ENCODE peak calls at places on chromosomes 2 and 18, in eight cellular contexts. One of them, this sample, is unnamed.

GRCh38 chr2:163887182-163887581 is 151.4 kb upstream of the FIGN start:
- DNase-seq in fibroblast of pulmonary artery: no peak
- DNase-seq in NB4: no peak
- DNase-seq in RWPE1: no peak
- DNase-seq in GM23338: no peak
- DNase-seq in nephron progenitor cell: no peak
- DNase-seq in gastrocnemius medialis: no peak
- DNase-seq in Calu3: no peak
- DNase-seq in this sample: no peak

GRCh38 chr2:61993422-61994024 is 88.0 kb downstream of the COMMD1 start:
- DNase-seq in fibroblast of pulmonary artery: peak; percentile 72
- DNase-seq in NB4: peak; percentile 80
- DNase-seq in RWPE1: peak; percentile 50
- DNase-seq in GM23338: peak; percentile 61
- DNase-seq in nephron progenitor cell: no peak
- DNase-seq in gastrocnemius medialis: no peak
- DNase-seq in Calu3: peak; percentile 16
- DNase-seq in this sample: peak; percentile 67

GRCh38 chr2:220279372-220279771 is 651.9 kb downstream of the SLC4A3 start:
- DNase-seq in fibroblast of pulmonary artery: peak; percentile 71
- DNase-seq in NB4: no peak
- DNase-seq in RWPE1: peak; percentile 90
- DNase-seq in GM23338: no peak
- DNase-seq in nephron progenitor cell: no peak
- DNase-seq in gastrocnemius medialis: no peak
- DNase-seq in Calu3: no peak
- DNase-seq in this sample: peak; percentile 98

GRCh38 chr2:75606851-75607798 is 39.5 kb upstream of the MRPL19 start:
- DNase-seq in fibroblast of pulmonary artery: peak; percentile 20
- DNase-seq in NB4: peak; percentile 70
- DNase-seq in RWPE1: no peak
- DNase-seq in GM23338: no peak
- DNase-seq in nephron progenitor cell: no peak
- DNase-seq in gastrocnemius medialis: no peak
- DNase-seq in Calu3: no peak
- DNase-seq in this sample: peak; percentile 83

GRCh38 chr2:46171441-46171953 is 125.7 kb upstream of the EPAS1 start:
- DNase-seq in fibroblast of pulmonary artery: peak; percentile 79
- DNase-seq in NB4: no peak
- DNase-seq in RWPE1: peak; percentile 72
- DNase-seq in GM23338: no peak
- DNase-seq in nephron progenitor cell: no peak
- DNase-seq in gastrocnemius medialis: no peak
- DNase-seq in Calu3: no peak
- DNase-seq in this sample: peak; percentile 91

GRCh38 chr2:67880291-67880761 is 182.5 kb downstream of the C1D start:
- DNase-seq in fibroblast of pulmonary artery: no peak
- DNase-seq in NB4: no peak
- DNase-seq in RWPE1: peak; percentile 18
- DNase-seq in GM23338: no peak
- DNase-seq in nephron progenitor cell: no peak
- DNase-seq in gastrocnemius medialis: no peak
- DNase-seq in Calu3: no peak
- DNase-seq in this sample: peak; percentile 71

GRCh38 chr18:50806208-50806616 is 13.6 kb downstream of the MRO start:
- DNase-seq in fibroblast of pulmonary artery: no peak
- DNase-seq in NB4: peak; percentile 29
- DNase-seq in RWPE1: no peak
- DNase-seq in GM23338: peak; percentile 27
- DNase-seq in nephron progenitor cell: no peak
- DNase-seq in gastrocnemius medialis: no peak
- DNase-seq in Calu3: no peak
- DNase-seq in this sample: no peak

GRCh38 chr2:207133862-207134519 is 31.8 kb downstream of the KLF7 start:
- DNase-seq in fibroblast of pulmonary artery: peak; percentile 98
- DNase-seq in NB4: peak; percentile 42
- DNase-seq in RWPE1: peak; percentile 77
- DNase-seq in GM23338: peak; percentile 55
- DNase-seq in nephron progenitor cell: no peak
- DNase-seq in gastrocnemius medialis: peak; percentile 75
- DNase-seq in Calu3: no peak
- DNase-seq in this sample: peak; percentile 56

GRCh38 chr2:48613211-48613610 is 4.4 kb upstream of the GTF2A1L start:
- DNase-seq in fibroblast of pulmonary artery: no peak
- DNase-seq in NB4: no peak
- DNase-seq in RWPE1: no peak
- DNase-seq in GM23338: no peak
- DNase-seq in nephron progenitor cell: no peak
- DNase-seq in gastrocnemius medialis: no peak
- DNase-seq in Calu3: no peak
- DNase-seq in this sample: no peak

GRCh38 chr2:218081695-218082094 is 12.6 kb downstream of the RUFY4 start:
- DNase-seq in fibroblast of pulmonary artery: peak; percentile 35
- DNase-seq in NB4: no peak
- DNase-seq in RWPE1: no peak
- DNase-seq in GM23338: no peak
- DNase-seq in nephron progenitor cell: no peak
- DNase-seq in gastrocnemius medialis: no peak
- DNase-seq in Calu3: no peak
- DNase-seq in this sample: no peak
- TF ChIP-seq CTCF in fibroblast of pulmonary artery: no peak
- TF ChIP-seq CTCF in NB4: no peak
- TF ChIP-seq CTCF in RWPE1: no peak
- TF ChIP-seq CTCF in GM23338: no peak
- TF ChIP-seq CTCF in nephron progenitor cell: no peak
- TF ChIP-seq CTCF in gastrocnemius medialis: no peak
- TF ChIP-seq CTCF in Calu3: no peak
- TF ChIP-seq CTCF in this sample: no peak

GRCh38 chr18:74623047-74623816 is 25.6 kb downstream of the ZNF407 start:
- DNase-seq in fibroblast of pulmonary artery: peak; percentile 40
- DNase-seq in NB4: peak; percentile 8
- DNase-seq in RWPE1: no peak
- DNase-seq in GM23338: peak; percentile 79
- DNase-seq in nephron progenitor cell: no peak
- DNase-seq in gastrocnemius medialis: no peak
- DNase-seq in Calu3: peak; percentile 6
- DNase-seq in this sample: peak; percentile 22
- TF ChIP-seq CTCF in fibroblast of pulmonary artery: peak; percentile 53
- TF ChIP-seq CTCF in NB4: peak; percentile 26
- TF ChIP-seq CTCF in RWPE1: peak; percentile 60
- TF ChIP-seq CTCF in GM23338: peak; percentile 58
- TF ChIP-seq CTCF in nephron progenitor cell: no peak
- TF ChIP-seq CTCF in gastrocnemius medialis: peak; percentile 12
- TF ChIP-seq CTCF in Calu3: no peak
- TF ChIP-seq CTCF in this sample: peak; percentile 53

GRCh38 chr2:183359867-183360266 is 235.6 kb downstream of the NUP35 start:
- DNase-seq in fibroblast of pulmonary artery: peak; percentile 40
- DNase-seq in NB4: no peak
- DNase-seq in RWPE1: no peak
- DNase-seq in GM23338: no peak
- DNase-seq in nephron progenitor cell: no peak
- DNase-seq in gastrocnemius medialis: no peak
- DNase-seq in Calu3: no peak
- DNase-seq in this sample: peak; percentile 26
- TF ChIP-seq CTCF in fibroblast of pulmonary artery: peak; percentile 26
- TF ChIP-seq CTCF in NB4: no peak
- TF ChIP-seq CTCF in RWPE1: no peak
- TF ChIP-seq CTCF in GM23338: peak; percentile 42
- TF ChIP-seq CTCF in nephron progenitor cell: no peak
- TF ChIP-seq CTCF in gastrocnemius medialis: no peak
- TF ChIP-seq CTCF in Calu3: no peak
- TF ChIP-seq CTCF in this sample: peak; percentile 32

DNA sequence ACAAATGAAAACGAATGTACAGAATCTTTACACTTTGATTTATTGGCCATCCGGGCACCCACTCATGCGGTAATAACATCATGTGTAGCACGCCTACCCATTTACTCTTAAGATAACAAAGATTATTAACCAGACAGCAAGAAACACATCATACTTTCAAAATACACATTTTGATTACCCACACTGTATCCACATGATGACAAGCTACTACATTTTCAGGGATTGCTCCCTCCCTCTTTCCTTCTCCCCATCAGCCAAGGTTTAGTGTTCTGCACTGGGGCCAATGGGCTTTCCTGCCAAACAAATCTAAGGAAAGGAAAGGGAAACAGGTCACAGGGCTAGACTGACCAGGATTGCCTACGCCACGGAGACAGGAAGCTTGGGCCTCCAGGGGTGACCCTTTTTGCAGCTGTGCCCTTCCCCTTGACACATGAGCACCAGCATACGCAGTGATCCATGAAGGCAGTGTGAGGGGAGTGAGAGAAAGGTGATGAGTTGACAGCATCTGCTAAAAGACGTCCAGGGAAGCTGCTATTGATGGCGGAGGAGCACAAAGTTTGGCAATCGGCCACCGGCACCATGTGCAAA is 76.5 kb downstream of the ZNF521 start:
- DNase-seq in fibroblast of pulmonary artery: no peak
- DNase-seq in NB4: no peak
- DNase-seq in RWPE1: no peak
- DNase-seq in GM23338: no peak
- DNase-seq in nephron progenitor cell: peak; percentile 50
- DNase-seq in gastrocnemius medialis: no peak
- DNase-seq in Calu3: no peak
- DNase-seq in this sample: no peak
- TF ChIP-seq CTCF in fibroblast of pulmonary artery: no peak
- TF ChIP-seq CTCF in NB4: no peak
- TF ChIP-seq CTCF in RWPE1: no peak
- TF ChIP-seq CTCF in GM23338: no peak
- TF ChIP-seq CTCF in nephron progenitor cell: no peak
- TF ChIP-seq CTCF in gastrocnemius medialis: no peak
- TF ChIP-seq CTCF in Calu3: no peak
- TF ChIP-seq CTCF in this sample: no peak